ENCODE peak calls at places on chromosomes 5 and 9, in eight cellular contexts. Y, R, P, J, M, L, B and E are unnamed samples. For H3K9me3, the result is how much of the 10 kb centered on the place peaks cover.

GRCh38 chr9:136328011-136328621 is 777 bp downstream of the GPSM1 start:
- DNase-seq in P (no peak), J (no peak), B (no peak), Y (peak), M (no peak), R (peak), L (no peak), E (no peak)

GRCh38 chr5:174172104-174172965 is 126.8 kb downstream of the NSG2 start:
- DNase-seq in R (no peak), J (peak), B (no peak), L (no peak), P (no peak), Y (no peak), M (no peak), E (no peak)

GRCh38 chr9:127959841-127960409 is 20.9 kb downstream of the EEIG1 start:
- DNase-seq in Y (no peak), L (no peak), R (no peak), M (no peak), B (no peak), J (no peak), P (no peak), E (no peak)

GRCh38 chr9:120874226-120874839 is 2.7 kb downstream of the PHF19 start:
- DNase-seq in R (no peak), J (no peak), B (no peak), M (no peak), L (no peak), Y (no peak), P (no peak), E (peak)

GRCh38 chr9:121945849-121946248 is 147.3 kb downstream of the TTLL11 start:
- DNase-seq in P (no peak), M (no peak), J (no peak), Y (no peak), R (peak), B (no peak), L (no peak), E (no peak)

GRCh38 chr9:18017136-18017535 is 438.3 kb downstream of the SH3GL2 start:
- DNase-seq in M (no peak), P (no peak), R (no peak), L (no peak), B (no peak), Y (no peak), J (no peak), E (no peak)

GRCh38 chr5:65034782-65035181 is 266.1 kb downstream of the CWC27 start:
- DNase-seq in M (peak), Y (peak), J (no peak), L (peak), P (no peak), B (no peak), R (peak), E (peak)

GRCh38 chr5:148924817-148925216 is 98.4 kb downstream of the ADRB2 start:
- DNase-seq in B (no peak), L (no peak), R (no peak), P (no peak), M (no peak), Y (no peak), J (no peak), E (no peak)

GRCh38 chr5:64690417-64691151 is at the start of gene SHISAL2B:
- DNase-seq in Y (peak), J (no peak), B (no peak), P (no peak), M (no peak), R (no peak), L (no peak), E (peak)

GRCh38 chr5:168249923-168250322 is 41.5 kb upstream of the WWC1 start:
- DNase-seq in L (no peak), M (no peak), B (no peak), R (no peak), J (no peak), P (no peak), Y (no peak), E (no peak)

GRCh38 chr9:14888857-14889256 is 21.4 kb downstream of the FREM1 start:
- DNase-seq in J (no peak), R (no peak), Y (no peak), B (no peak), P (no peak), M (no peak), L (no peak), E (no peak)

GRCh38 chr5:39328731-39329130 is 35.6 kb downstream of the C9 start:
- DNase-seq in R (no peak), L (no peak), J (no peak), B (no peak), M (no peak), P (no peak), Y (no peak), E (no peak)

GRCh38 chr5:66956439-66956838 is 240.2 kb downstream of the CD180 start:
- DNase-seq in B (no peak), R (no peak), P (no peak), L (no peak), M (no peak), J (no peak), Y (no peak), E (no peak)

GRCh38 chr9:89986190-89986589 is 381.4 kb downstream of the GADD45G start:
- DNase-seq in Y (no peak), B (no peak), M (no peak), J (no peak), L (no peak), R (no peak), P (no peak), E (no peak)
- H3K27ac ChIP-seq in Y (no peak), B (no peak), M (no peak), J (no peak), L (no peak), R (no peak), P (no peak), E (no peak)

DNA sequence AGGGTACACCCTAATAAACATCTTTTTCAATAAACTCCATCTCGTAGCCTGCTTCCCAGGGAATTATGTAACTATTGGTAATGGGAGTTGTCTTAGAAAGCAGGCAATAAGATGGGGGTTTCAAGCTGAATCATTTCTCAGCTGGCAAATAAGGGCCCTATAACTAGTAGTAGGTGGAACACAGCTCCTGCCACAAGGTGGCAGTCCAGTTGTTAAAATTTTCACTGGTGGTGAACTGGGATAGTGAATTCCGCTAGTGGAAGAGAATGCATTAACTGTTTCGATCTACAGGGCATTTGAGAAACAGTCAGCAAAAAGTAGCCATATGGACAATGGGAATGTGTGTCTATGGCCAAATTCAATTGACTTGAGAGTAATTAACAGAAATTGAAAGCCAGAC is 27.7 kb downstream of the PCDHB15 start:
- DNase-seq in J (no peak), B (no peak), R (no peak), L (no peak), M (no peak), Y (no peak), P (no peak), E (no peak)
- H3K9me3 ChIP-seq in J (half or more), B (under half), R (under half), L (half or more), M (half or more), Y (under half), P (under half), E (half or more)

GRCh38 chr9:35732185-35733108 is at the start of the genes CREB3 and TLN1:
- DNase-seq in Y (peak), J (peak), M (peak), R (peak), L (peak), B (peak), P (peak), E (peak)
- TF ChIP-seq POLR2A in Y (peak), J (no peak), M (peak), R (no peak), L (peak), B (peak), P (peak), E (no peak)

DNA sequence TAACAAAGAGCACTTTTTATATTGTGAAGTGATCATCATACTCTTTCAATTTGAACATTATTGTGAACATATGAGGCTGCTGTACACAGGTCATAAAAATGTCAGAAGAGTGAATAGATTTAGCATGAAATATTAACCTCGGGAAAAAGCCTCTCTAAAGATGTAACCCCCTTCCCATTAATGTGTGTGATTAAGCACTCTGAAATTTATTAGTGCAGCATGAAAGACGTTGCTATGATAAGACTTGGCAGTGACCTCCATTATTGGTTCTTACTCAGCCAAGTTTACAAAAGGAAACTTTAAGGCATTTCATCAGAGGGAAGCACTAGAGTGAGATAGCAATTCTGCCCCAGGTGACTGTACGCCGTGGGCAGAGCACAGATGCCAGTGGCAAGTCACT is 326.5 kb downstream of the NTRK2 start:
- DNase-seq in L (no peak), M (no peak), Y (no peak), J (no peak), B (no peak), R (no peak), P (no peak), E (no peak)
- H3K27ac ChIP-seq in L (no peak), M (no peak), Y (no peak), J (no peak), B (no peak), R (no peak), P (no peak), E (no peak)